ENCODE peak calls at places on chromosomes 6 and 20, in ten cellular contexts. K is AG09309, N is fibroblast of mammary gland, P is BJ, S is ascending aorta, J is testis, Z is D721Med, W is transverse colon, F is H9, Q is DND-41. L is an unnamed sample.

GRCh38 chr6:121430514-121431460 is 4.7 kb upstream of the GJA1 start:
- DNase-seq in K (no peak), N (peak), P (no peak), S (no peak), J (no peak), Z (no peak), W (no peak), F (no peak), Q (peak), L (peak)

GRCh38 chr20:43963872-43964791 is 49.5 kb downstream of the TOX2 start:
- DNase-seq in K (no peak), N (peak), P (no peak), S (no peak), J (peak), Z (no peak), W (peak), F (no peak), Q (peak), L (peak)

GRCh38 chr20:36756482-36756881 is 10.6 kb upstream of the NDRG3 start:
- DNase-seq in K (no peak), N (no peak), P (no peak), S (no peak), J (no peak), Z (no peak), W (no peak), F (no peak), Q (no peak), L (no peak)

GRCh38 chr6:169972736-169973135 is 221.3 kb downstream of the ERMARD start:
- DNase-seq in K (no peak), N (no peak), P (no peak), S (no peak), J (no peak), Z (no peak), W (no peak), F (peak), Q (no peak), L (no peak)

GRCh38 chr6:120764312-120764711 is 570.0 kb downstream of the TBC1D32 start:
- DNase-seq in K (no peak), N (no peak), P (no peak), S (no peak), J (peak), Z (no peak), W (no peak), F (peak), Q (no peak), L (no peak)

GRCh38 chr20:46174469-46175126 is 56.5 kb downstream of the CD40 start:
- DNase-seq in K (no peak), N (peak), P (no peak), S (no peak), J (peak), Z (peak), W (peak), F (peak), Q (no peak), L (peak)

GRCh38 chr6:68575765-68576439 is 59.2 kb upstream of the ADGRB3 start:
- DNase-seq in K (no peak), N (peak), P (no peak), S (no peak), J (peak), Z (no peak), W (no peak), F (peak), Q (no peak), L (peak)

GRCh38 chr6:128573036-128573435 is 52.6 kb upstream of the PTPRK start:
- DNase-seq in K (no peak), N (no peak), P (no peak), S (no peak), J (no peak), Z (no peak), W (no peak), F (no peak), Q (no peak), L (no peak)

GRCh38 chr6:100281471-100281878 is 183.2 kb downstream of the SIM1 start:
- DNase-seq in K (no peak), N (no peak), P (no peak), S (no peak), J (no peak), Z (no peak), W (no peak), F (peak), Q (no peak), L (no peak)

GRCh38 chr20:50745634-50746137 is 14.3 kb downstream of the PARD6B start:
- DNase-seq in K (no peak), N (no peak), P (no peak), S (no peak), J (peak), Z (no peak), W (peak), F (no peak), Q (no peak), L (no peak)

GRCh38 chr20:50747275-50747674 is 15.9 kb downstream of the PARD6B start:
- DNase-seq in K (no peak), N (no peak), P (no peak), S (no peak), J (no peak), Z (no peak), W (no peak), F (no peak), Q (no peak), L (no peak)

GRCh38 chr20:50743087-50743486 is 11.7 kb downstream of the PARD6B start:
- DNase-seq in K (no peak), N (no peak), P (no peak), S (no peak), J (no peak), Z (no peak), W (no peak), F (no peak), Q (no peak), L (no peak)

GRCh38 chr20:50746138-50746940 is 15.0 kb downstream of the PARD6B start:
- DNase-seq in K (peak), N (peak), P (no peak), S (no peak), J (peak), Z (no peak), W (no peak), F (no peak), Q (no peak), L (peak)

GRCh38 chr20:50744143-50744792 is 12.9 kb downstream of the PARD6B start:
- DNase-seq in K (peak), N (peak), P (peak), S (no peak), J (peak), Z (no peak), W (peak), F (peak), Q (no peak), L (peak)
- TF ChIP-seq CTCF in K (peak), N (peak), P (peak), S (peak), J (no peak), Z (peak), W (peak), F (no peak), Q (no peak), L (peak)

DNA sequence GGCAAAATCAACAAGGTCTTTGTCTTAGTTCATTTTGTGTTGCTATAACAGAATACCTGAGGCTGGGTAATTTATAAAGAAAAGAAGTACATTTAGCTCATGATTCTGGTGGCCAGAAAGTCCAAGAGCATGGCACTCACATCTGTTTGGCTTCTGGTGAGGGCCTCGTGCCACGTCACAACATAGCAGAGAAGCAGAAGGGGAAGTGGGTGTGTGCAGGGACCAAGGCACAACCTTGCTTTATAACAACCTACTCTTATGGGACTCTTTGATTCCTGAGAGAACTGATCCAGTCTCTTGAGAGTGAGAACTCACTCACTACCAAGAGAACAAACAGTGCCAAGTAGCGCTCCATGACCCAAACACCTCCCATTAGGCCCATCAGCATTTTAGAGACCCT is 25.4 kb downstream of the GABRR2 start:
- DNase-seq in K (no peak), N (no peak), P (no peak), S (no peak), J (no peak), Z (no peak), W (no peak), F (no peak), Q (no peak), L (no peak)
- TF ChIP-seq CTCF in K (no peak), N (no peak), P (no peak), S (no peak), J (no peak), Z (no peak), W (no peak), F (no peak), Q (no peak), L (no peak)

DNA sequence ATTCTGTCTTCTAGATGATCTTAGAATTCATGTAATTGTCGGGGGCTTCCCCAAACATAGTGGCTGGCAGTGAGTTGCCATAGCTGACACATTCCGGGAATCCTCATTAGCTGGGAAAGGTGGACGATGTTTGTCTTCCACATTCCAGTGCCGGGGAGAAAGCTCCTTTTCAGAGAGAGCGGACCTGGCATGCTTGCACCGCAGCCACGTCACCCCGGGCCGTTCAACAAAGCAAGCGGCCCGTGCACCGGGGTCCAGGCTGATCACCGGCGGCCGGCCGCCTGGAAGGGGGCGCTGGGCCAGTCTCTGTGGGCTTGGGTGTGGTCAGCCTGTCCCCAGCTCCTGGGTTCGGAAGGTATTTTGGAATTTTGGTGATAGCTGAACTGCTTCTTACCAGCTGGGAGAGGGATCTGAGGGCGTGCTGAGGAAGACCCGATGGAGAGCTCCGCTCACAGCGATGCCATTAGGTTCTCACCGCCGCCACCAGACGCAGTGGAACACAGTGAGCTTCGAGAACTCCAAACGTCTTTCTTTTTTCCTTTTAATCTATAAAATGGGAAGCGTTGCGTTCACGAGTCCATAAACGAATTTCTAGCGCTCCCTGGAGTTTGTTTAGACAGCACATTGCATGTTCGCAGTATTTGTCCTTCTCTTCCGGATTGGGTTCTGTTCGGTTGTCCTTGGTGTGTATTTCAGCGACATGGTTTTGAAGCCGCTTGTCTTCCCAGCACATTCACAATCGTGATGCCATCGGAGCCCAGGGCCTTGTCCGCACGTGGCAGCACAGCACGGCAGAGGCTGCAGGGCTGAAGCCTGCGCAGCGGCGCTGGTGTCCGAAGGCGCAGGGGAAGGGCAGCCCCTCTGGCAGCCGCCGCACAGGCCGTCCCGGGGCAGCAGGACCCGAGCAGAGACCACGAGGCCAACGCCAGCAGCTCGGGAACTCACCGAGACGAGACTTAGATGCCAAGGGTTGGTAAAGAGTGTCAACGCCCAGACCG is 557.6 kb downstream of the QKI start:
- DNase-seq in K (no peak), N (no peak), P (no peak), S (no peak), J (no peak), Z (no peak), W (no peak), F (no peak), Q (no peak), L (no peak)
- TF ChIP-seq CTCF in K (no peak), N (no peak), P (no peak), S (no peak), J (no peak), Z (no peak), W (no peak), F (no peak), Q (no peak), L (no peak)

DNA sequence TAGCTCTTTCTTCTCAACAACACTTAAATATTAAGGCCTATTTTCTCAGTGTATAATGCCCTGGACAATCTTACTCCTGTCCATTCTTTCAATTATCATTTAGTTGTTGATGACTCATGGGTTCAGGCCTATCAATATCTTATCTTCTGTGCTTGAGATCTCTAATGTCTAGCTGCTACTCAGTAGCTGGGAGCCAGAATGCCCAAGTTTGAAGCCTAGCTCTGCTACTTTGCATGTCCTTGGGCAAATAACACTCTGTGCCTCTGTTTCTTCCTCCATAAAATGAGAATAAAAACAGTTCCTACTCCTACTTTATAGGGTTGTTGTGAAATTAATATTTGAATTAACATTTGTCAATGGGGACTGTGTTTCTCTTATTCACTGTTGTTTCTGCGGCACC is 69.5 kb downstream of the MAN1A1 start:
- DNase-seq in K (no peak), N (no peak), P (no peak), S (no peak), J (no peak), Z (no peak), W (no peak), F (no peak), Q (no peak), L (no peak)
- TF ChIP-seq CTCF in K (no peak), N (no peak), P (no peak), S (no peak), J (no peak), Z (no peak), W (no peak), F (no peak), Q (no peak), L (no peak)

GRCh38 chr6:39902786-39903465 is 31.3 kb downstream of the MOCS1 start:
- DNase-seq in K (no peak), N (no peak), P (no peak), S (no peak), J (no peak), Z (no peak), W (no peak), F (no peak), Q (no peak), L (no peak)
- TF ChIP-seq CTCF in K (peak), N (no peak), P (no peak), S (no peak), J (no peak), Z (peak), W (no peak), F (no peak), Q (no peak), L (no peak)

GRCh38 chr6:77487808-77488425 is 24.6 kb upstream of the HTR1B start:
- DNase-seq in K (no peak), N (no peak), P (no peak), S (no peak), J (no peak), Z (no peak), W (no peak), F (no peak), Q (no peak), L (no peak)
- TF ChIP-seq CTCF in K (no peak), N (no peak), P (no peak), S (no peak), J (no peak), Z (no peak), W (no peak), F (no peak), Q (no peak), L (no peak)

DNA sequence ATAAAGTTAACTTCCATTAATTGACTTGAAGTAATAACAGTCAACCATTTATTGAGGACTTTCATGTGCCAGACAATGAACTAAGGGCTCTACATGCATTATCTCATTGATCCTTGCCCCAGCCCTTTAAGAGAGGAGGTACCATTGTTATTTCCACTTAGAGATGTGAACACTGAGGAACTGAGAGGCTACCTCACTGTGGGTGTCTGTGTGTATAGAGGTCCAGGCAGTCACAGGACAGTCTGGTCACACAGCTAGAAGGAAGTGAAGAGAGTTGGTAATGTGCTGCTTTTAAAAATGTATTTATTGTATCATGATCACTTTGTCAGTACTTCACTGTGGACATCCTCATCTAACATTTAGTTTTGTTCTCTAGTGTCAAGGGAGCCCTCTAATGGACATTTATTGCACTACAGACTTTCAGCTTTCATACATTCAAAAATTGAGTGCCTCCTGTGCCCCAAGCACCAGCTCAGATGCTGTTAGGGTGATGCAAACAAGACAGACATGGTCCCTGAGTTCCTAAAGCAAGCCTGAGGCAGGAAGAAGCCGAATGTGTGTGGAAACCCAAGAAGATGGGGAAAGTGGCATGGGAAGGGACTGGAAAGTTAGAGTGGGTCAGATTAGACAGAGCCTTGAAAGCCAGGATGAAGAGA is 122.9 kb downstream of the SLC16A10 start:
- DNase-seq in K (peak), N (peak), P (peak), S (no peak), J (no peak), Z (peak), W (no peak), F (peak), Q (peak), L (peak)
- TF ChIP-seq CTCF in K (peak), N (peak), P (peak), S (peak), J (peak), Z (peak), W (peak), F (peak), Q (peak), L (peak)

GRCh38 chr6:24668997-24669361 is 2.1 kb downstream of the ACOT13 start:
- DNase-seq in K (no peak), N (no peak), P (no peak), S (no peak), J (no peak), Z (no peak), W (no peak), F (no peak), Q (no peak), L (no peak)

GRCh38 chr6:24664049-24664987 is 2.4 kb downstream of the TDP2 start:
- DNase-seq in K (no peak), N (no peak), P (no peak), S (no peak), J (no peak), Z (no peak), W (peak), F (no peak), Q (no peak), L (no peak)

GRCh38 chr6:24667378-24667803 is 514 bp downstream of the ACOT13 start:
- DNase-seq in K (no peak), N (peak), P (no peak), S (no peak), J (no peak), Z (no peak), W (peak), F (no peak), Q (no peak), L (peak)

GRCh38 chr6:24666097-24666615 is 543 bp downstream of the TDP2 start:
- DNase-seq in K (no peak), N (peak), P (no peak), S (no peak), J (peak), Z (no peak), W (peak), F (no peak), Q (no peak), L (peak)

GRCh38 chr6:24666616-24667377 is at the start of the genes ACOT13 and TDP2:
- DNase-seq in K (peak), N (peak), P (peak), S (peak), J (peak), Z (peak), W (peak), F (peak), Q (peak), L (peak)
- TF ChIP-seq CTCF in K (peak), N (peak), P (peak), S (peak), J (peak), Z (peak), W (peak), F (peak), Q (peak), L (peak)